ENCODE peak calls at places on chromosomes 6 and 20, in seven cellular contexts. A, Q, K, W, P, B and D are unnamed samples.

GRCh38 chr6:83199173-83199864 is 6.2 kb downstream of the RWDD2A start:
- DNase-seq in A (no peak), P (no peak), W (no peak), B (no peak), K (no peak), Q (no peak), D (no peak)

GRCh38 chr6:158620963-158621693 is 23.4 kb downstream of the DYNLT1 start:
- DNase-seq in B (no peak), Q (no peak), P (no peak), W (no peak), A (no peak), K (no peak), D (no peak)

GRCh38 chr6:47524136-47524840 is 46.7 kb downstream of the CD2AP start:
- DNase-seq in Q (peak; percentile 12), K (peak; percentile 48), P (no peak), W (no peak), B (no peak), A (no peak), D (peak; percentile 50)

GRCh38 chr6:78132681-78133410 is 480.0 kb downstream of the MEI4 start:
- DNase-seq in P (no peak), A (no peak), W (no peak), B (no peak), K (no peak), Q (no peak), D (no peak)

GRCh38 chr6:160960839-160961238 is 30.7 kb upstream of the MAP3K4 start:
- DNase-seq in W (no peak), Q (no peak), B (no peak), P (no peak), A (no peak), K (no peak), D (no peak)

GRCh38 chr20:36493013-36493800 is 48.1 kb upstream of the MYL9 start:
- DNase-seq in B (no peak), Q (no peak), K (peak; percentile 68), A (no peak), W (no peak), P (peak; percentile 60), D (no peak)

GRCh38 chr20:59866338-59866737 is 67.1 kb downstream of the SYCP2 start:
- DNase-seq in K (no peak), Q (no peak), A (no peak), P (no peak), B (no peak), W (no peak), D (no peak)

GRCh38 chr6:81606965-81607381 is 145.5 kb downstream of the TENT5A start:
- DNase-seq in W (no peak), Q (peak; percentile 91), P (no peak), B (no peak), A (no peak), K (no peak), D (no peak)

GRCh38 chr6:72826033-72826432 is 204.2 kb downstream of the KCNQ5 start:
- DNase-seq in A (no peak), K (no peak), W (no peak), B (peak; percentile 40), Q (peak; percentile 77), P (no peak), D (peak; percentile 86)

GRCh38 chr6:69985180-69985579 is 118.8 kb downstream of the COL19A1 start:
- DNase-seq in P (no peak), W (no peak), Q (no peak), A (no peak), B (no peak), K (no peak), D (peak; percentile 45)

DNA sequence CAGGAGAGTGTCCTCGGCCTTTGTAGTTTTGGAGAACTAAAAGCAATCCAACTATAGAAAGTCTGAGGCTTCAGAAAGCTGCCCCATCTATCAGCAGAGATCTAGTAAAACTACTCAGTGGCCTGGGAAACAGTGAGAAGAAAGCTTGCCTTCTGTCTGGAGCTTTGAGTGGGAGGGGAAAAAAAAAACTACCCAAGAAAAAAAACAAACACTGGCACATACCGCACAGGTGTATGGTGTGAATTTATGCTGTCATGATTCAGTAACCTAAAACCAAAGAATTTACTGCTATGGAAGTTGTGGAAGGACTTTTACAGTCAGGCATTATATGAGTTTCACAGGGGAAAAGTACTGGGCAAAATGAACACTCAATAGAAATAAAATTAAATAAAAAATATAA is 280.5 kb downstream of the ADGRB3 start:
- DNase-seq in Q (no peak), K (no peak), W (no peak), P (no peak), B (no peak), A (no peak), D (no peak)
- H3K23ac ChIP-seq in Q (no peak overlapping the region), K (no peak overlapping the region), W (no peak overlapping the region), P (no peak overlapping the region), B (no peak overlapping the region), A (no peak overlapping the region), D (no peak overlapping the region)

DNA sequence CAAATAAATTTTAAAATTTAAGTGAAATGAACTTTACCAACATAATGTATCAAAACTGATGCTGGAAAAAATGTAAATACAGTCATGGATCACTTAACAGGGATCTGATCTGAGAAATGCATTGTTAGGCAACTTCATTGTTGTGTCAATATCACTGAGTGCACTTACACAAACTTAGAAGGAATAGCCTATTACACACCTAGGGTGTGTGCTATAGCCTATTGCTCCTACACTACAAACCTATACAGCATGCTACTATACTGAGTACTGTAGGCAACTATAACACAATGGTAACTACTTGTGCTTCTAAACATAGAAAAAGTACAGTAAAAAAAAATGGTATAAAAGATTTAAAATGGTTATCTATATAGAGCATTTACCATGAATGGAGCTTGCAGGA is 104.5 kb downstream of the DCDC2 start:
- DNase-seq in K (no peak), P (no peak), B (no peak), A (no peak), Q (no peak), W (no peak), D (no peak)
- H3K23ac ChIP-seq in K (no peak overlapping the region), P (no peak overlapping the region), B (no peak overlapping the region), A (no peak overlapping the region), Q (no peak overlapping the region), W (no peak overlapping the region), D (no peak overlapping the region)

DNA sequence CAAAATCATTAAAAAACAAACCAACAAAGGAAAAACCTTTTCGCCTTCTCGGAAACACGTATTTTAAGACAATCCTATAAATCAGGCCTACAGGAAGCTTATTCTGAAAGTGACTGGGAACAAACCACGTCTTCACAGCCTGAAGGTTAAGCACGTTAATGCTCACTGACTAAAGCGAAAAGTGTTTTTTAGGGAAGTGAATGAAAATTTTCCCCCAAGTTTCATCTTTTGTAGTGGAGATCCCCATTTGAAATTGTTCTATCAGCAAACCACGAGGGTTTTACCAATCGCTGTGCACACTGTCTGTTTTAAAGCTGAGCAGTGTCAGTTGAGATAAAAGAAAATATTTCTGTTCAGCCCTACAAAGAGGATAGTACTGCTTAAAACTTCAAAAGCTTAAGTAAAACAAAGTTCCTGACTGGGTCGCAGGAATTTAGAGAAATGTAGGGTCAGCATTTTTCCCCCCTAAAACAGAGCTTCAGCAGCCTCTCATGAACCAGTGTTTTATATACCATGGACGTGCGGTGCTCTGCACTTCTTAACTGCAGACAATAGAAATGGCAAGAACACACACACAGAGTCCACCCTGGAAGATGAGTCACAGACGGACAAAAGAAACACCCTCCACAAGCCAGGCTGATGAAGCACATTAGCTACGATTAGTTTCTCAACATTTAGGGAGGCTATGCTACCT is 34.9 kb downstream of the SLC22A23 start:
- DNase-seq in Q (peak; percentile 62), W (no peak), K (no peak), B (peak; percentile 47), A (no peak), P (no peak), D (peak; percentile 56)
- H3K23ac ChIP-seq in Q (no peak overlapping the region), W (no peak overlapping the region), K (no peak overlapping the region), B (no peak overlapping the region), A (no peak overlapping the region), P (no peak overlapping the region), D (no peak overlapping the region)

GRCh38 chr6:41524634-41525011 is 21.6 kb upstream of the FOXP4 start:
- DNase-seq in P (no peak), B (no peak), K (no peak), W (no peak), A (no peak), Q (no peak), D (no peak)
- H3K23ac ChIP-seq in P (no peak overlapping the region), B (no peak overlapping the region), K (no peak overlapping the region), W (no peak overlapping the region), A (no peak overlapping the region), Q (no peak overlapping the region), D (no peak overlapping the region)

GRCh38 chr6:42152024-42152423 is 9.6 kb upstream of the C6orf132 start:
- DNase-seq in K (no peak), A (no peak), P (no peak), W (no peak), B (no peak), Q (no peak), D (no peak)

GRCh38 chr6:42150254-42150653 is 7.8 kb upstream of the C6orf132 start:
- DNase-seq in A (no peak), P (no peak), B (no peak), K (no peak), Q (no peak), W (no peak), D (no peak)

GRCh38 chr6:42147138-42147562 is 4.7 kb upstream of the C6orf132 start:
- DNase-seq in B (peak; percentile 67), A (no peak), K (peak; percentile 82), Q (no peak), W (no peak), P (no peak), D (no peak)

GRCh38 chr6:42142118-42142835 is at the start of gene C6orf132:
- DNase-seq in P (peak; percentile 82), Q (no peak), B (peak; percentile 85), A (peak; percentile 46), W (no peak), K (peak; percentile 74), D (peak; percentile 51)

DNA sequence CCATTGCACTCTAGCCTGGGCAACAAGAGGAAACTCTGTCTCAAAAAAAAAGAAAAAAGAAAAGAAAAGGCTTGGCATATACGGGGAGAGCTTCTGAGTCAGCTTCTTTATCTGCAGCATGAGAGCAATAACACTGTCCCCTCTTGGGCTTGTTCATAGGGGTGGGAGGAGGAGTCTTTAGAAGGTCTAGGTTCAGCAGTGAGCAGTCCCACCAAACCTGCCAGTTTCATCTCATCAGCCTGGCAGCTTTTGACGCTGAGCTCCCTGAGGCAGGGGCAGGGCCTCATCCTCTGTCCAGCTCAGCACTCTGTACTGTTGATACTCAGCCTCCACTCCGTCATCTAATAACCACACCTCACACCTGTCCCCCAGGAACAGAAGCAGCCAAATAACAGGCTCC is 5.6 kb upstream of the C6orf132 start:
- DNase-seq in A (no peak), B (no peak), W (no peak), Q (peak; percentile 42), K (no peak), P (no peak), D (no peak)
- H3K23ac ChIP-seq in A (no peak overlapping the region), B (no peak overlapping the region), W (no peak overlapping the region), Q (no peak overlapping the region), K (no peak overlapping the region), P (no peak overlapping the region), D (no peak overlapping the region)